ENCODE peak calls at places on chromosomes 2 and 18, in ten cellular contexts. P is heart left ventricle, H is epithelial cell of esophagus, A is neural progenitor cell, C is psoas muscle, I is fibroblast of mammary gland, F is cardiac fibroblast, U is endothelial cell of umbilical vein, V is PC-3, M is uterus. K is an unnamed sample.

GRCh38 chr2:213232649-213233437 is 51.4 kb upstream of the SPAG16 start:
- DNase-seq in P (no peak), H (no peak), A (peak; percentile 79), C (no peak), I (no peak), F (peak; percentile 17), U (no peak), V (no peak), M (no peak), K (peak; percentile 83)

GRCh38 chr2:25585189-25585588 is 88.2 kb downstream of the DTNB start:
- DNase-seq in P (no peak), H (no peak), A (no peak), C (no peak), I (no peak), F (no peak), U (no peak), V (no peak), M (no peak), K (no peak)

GRCh38 chr18:34867520-34867919 is 157.4 kb downstream of the DTNA start:
- DNase-seq in P (peak; percentile 32), H (no peak), A (peak; percentile 61), C (no peak), I (peak; percentile 49), F (peak; percentile 37), U (peak; percentile 10), V (no peak), M (peak; percentile 14), K (peak; percentile 9)

GRCh38 chr18:79555885-79556284 is 123.7 kb upstream of the CTDP1 start:
- DNase-seq in P (no peak), H (no peak), A (no peak), C (no peak), I (no peak), F (no peak), U (no peak), V (no peak), M (peak; percentile 10), K (no peak)

GRCh38 chr2:24959761-24960160 is 12.0 kb downstream of the DNAJC27 start:
- DNase-seq in P (no peak), H (no peak), A (no peak), C (no peak), I (no peak), F (no peak), U (no peak), V (no peak), M (no peak), K (no peak)

GRCh38 chr2:73323551-73323950 is 30.2 kb upstream of the EGR4 start:
- DNase-seq in P (no peak), H (no peak), A (no peak), C (no peak), I (no peak), F (no peak), U (no peak), V (no peak), M (no peak), K (no peak)

GRCh38 chr18:7789853-7790552 is 222.9 kb downstream of the PTPRM start:
- DNase-seq in P (no peak), H (peak; percentile 71), A (peak; percentile 79), C (no peak), I (peak; percentile 63), F (peak; percentile 69), U (peak; percentile 59), V (peak; percentile 65), M (no peak), K (no peak)

GRCh38 chr2:128359841-128360240 is 41.2 kb upstream of the HS6ST1 start:
- DNase-seq in P (no peak), H (no peak), A (no peak), C (no peak), I (no peak), F (no peak), U (no peak), V (no peak), M (no peak), K (no peak)

GRCh38 chr2:112148477-112148876 is 10.3 kb downstream of the FBLN7 start:
- DNase-seq in P (no peak), H (no peak), A (no peak), C (no peak), I (no peak), F (peak; percentile 20), U (no peak), V (no peak), M (no peak), K (no peak)

GRCh38 chr18:57210101-57210661 is 63.3 kb downstream of the BOD1L2 start:
- DNase-seq in P (peak; percentile 55), H (peak; percentile 86), A (peak; percentile 68), C (peak; percentile 20), I (peak; percentile 61), F (peak; percentile 62), U (peak; percentile 65), V (peak; percentile 86), M (peak; percentile 14), K (peak; percentile 3)

GRCh38 chr2:128638741-128639477 is 320.2 kb upstream of the HS6ST1 start:
- DNase-seq in P (no peak), H (no peak), A (peak; percentile 97), C (no peak), I (no peak), F (no peak), U (no peak), V (no peak), M (no peak), K (no peak)

GRCh38 chr18:13291299-13291698 is 72.7 kb downstream of the LDLRAD4 start:
- DNase-seq in P (no peak), H (no peak), A (no peak), C (no peak), I (no peak), F (no peak), U (no peak), V (no peak), M (no peak), K (no peak)

GRCh38 chr18:5415035-5415434 is 119.5 kb upstream of the ZBTB14 start:
- DNase-seq in P (no peak), H (no peak), A (no peak), C (no peak), I (no peak), F (no peak), U (no peak), V (no peak), M (no peak), K (no peak)

GRCh38 chr2:68588589-68588988 is 54.8 kb upstream of the PROKR1 start:
- DNase-seq in P (no peak), H (peak; percentile 57), A (no peak), C (no peak), I (no peak), F (no peak), U (no peak), V (peak; percentile 55), M (no peak), K (no peak)

GRCh38 chr2:101307950-101308431 is 510 bp downstream of the RNF149 start:
- DNase-seq in P (peak; percentile 48), H (no peak), A (peak; percentile 54), C (peak; percentile 37), I (no peak), F (peak; percentile 16), U (no peak), V (peak; percentile 12), M (peak; percentile 33), K (peak; percentile 66)

GRCh38 chr2:143434445-143434844 is 305.2 kb downstream of the ARHGAP15 start:
- DNase-seq in P (no peak), H (no peak), A (no peak), C (no peak), I (no peak), F (no peak), U (no peak), V (no peak), M (no peak), K (no peak)

GRCh38 chr2:74205586-74205985 is 7.2 kb downstream of the MTHFD2 start:
- DNase-seq in P (no peak), H (peak; percentile 76), A (no peak), C (no peak), I (no peak), F (no peak), U (no peak), V (peak; percentile 78), M (no peak), K (no peak)

GRCh38 chr18:24426398-24427294 is at the start of gene IMPACT:
- DNase-seq in P (peak; percentile 88), H (peak; percentile 80), A (peak; percentile 95), C (peak; percentile 88), I (peak; percentile 72), F (peak; percentile 89), U (peak; percentile 83), V (peak; percentile 82), M (peak; percentile 81), K (peak; percentile 83)

GRCh38 chr2:192157776-192158175 is 37.0 kb downstream of the TMEFF2 start:
- DNase-seq in P (no peak), H (no peak), A (no peak), C (no peak), I (no peak), F (no peak), U (no peak), V (no peak), M (no peak), K (no peak)

DNA sequence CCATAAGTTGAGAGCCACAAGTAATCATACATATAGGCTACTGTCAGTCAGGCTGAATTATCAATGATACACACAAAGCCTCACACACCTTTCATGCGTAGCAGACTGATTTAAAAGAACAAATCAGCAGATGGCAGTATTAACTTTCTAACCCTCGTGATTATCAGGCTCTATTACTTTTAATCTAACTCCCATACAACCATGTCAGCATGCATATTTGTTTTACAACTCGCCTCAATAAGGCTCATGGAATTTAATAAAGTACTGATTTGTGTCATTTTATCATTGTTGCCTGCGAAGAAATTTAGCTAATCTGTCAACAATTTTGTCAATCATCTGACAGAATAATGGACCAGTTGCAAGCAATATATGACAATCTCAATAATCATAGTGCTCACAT is 82.8 kb downstream of the SLC25A12 start:
- DNase-seq in P (no peak), H (peak; percentile 54), A (peak; percentile 27), C (no peak), I (peak; percentile 48), F (peak; percentile 64), U (peak; percentile 61), V (peak; percentile 57), M (no peak), K (no peak)
- TF ChIP-seq CTCF in P (peak; percentile 50), H (peak; percentile 47), A (peak; percentile 44), C (peak; percentile 30), I (peak; percentile 30), F (peak; percentile 24), U (peak; percentile 10), V (peak; percentile 61), M (no peak), K (no peak)

GRCh38 chr2:9415770-9416169 is 7.6 kb downstream of the ITGB1BP1 start:
- DNase-seq in P (no peak), H (peak; percentile 36), A (no peak), C (no peak), I (peak; percentile 41), F (no peak), U (no peak), V (no peak), M (no peak), K (no peak)
- H3K4me3 ChIP-seq in P (no peak overlapping the region), H (no peak overlapping the region), A (no peak overlapping the region), C (no peak overlapping the region), I (no peak overlapping the region), F (no peak overlapping the region), U (no peak overlapping the region), V (no peak overlapping the region), M (no peak overlapping the region), K (no peak overlapping the region)

GRCh38 chr2:46377287-46377605 is 80.0 kb downstream of the EPAS1 start:
- DNase-seq in P (peak; percentile 43), H (no peak), A (peak; percentile 18), C (no peak), I (no peak), F (no peak), U (no peak), V (no peak), M (no peak), K (no peak)
- TF ChIP-seq CTCF in P (no peak), H (no peak), A (no peak), C (no peak), I (no peak), F (peak; percentile 11), U (no peak), V (peak; percentile 20), M (no peak), K (no peak)

GRCh38 chr2:48098539-48098938 is 192.2 kb upstream of the FBXO11 start:
- DNase-seq in P (no peak), H (no peak), A (no peak), C (no peak), I (no peak), F (no peak), U (no peak), V (no peak), M (no peak), K (no peak)
- H3K4me3 ChIP-seq in P (no peak overlapping the region), H (no peak overlapping the region), A (no peak overlapping the region), C (no peak overlapping the region), I (no peak overlapping the region), F (no peak overlapping the region), U (no peak overlapping the region), V (no peak overlapping the region), M (no peak overlapping the region), K (no peak overlapping the region)

K was measured in GM06990.